ENCODE peak calls at places on chromosome 4, in seven cellular contexts. Y, A, C, X, V, D and M are unnamed samples. For H3K27me3, the result is how much of the 10 kb centered on the place peaks cover.

GRCh38 chr4:42151568-42152506 is 618 bp downstream of the BEND4 start:
- DNase-seq in Y (no peak), A (peak), C (peak), X (no peak), V (peak), D (no peak), M (peak)

GRCh38 chr4:138217567-138217966 is 24.6 kb downstream of the SLC7A11 start:
- DNase-seq in Y (no peak), A (no peak), C (no peak), X (no peak), V (no peak), D (no peak), M (no peak)

GRCh38 chr4:76974150-76974549 is 24.6 kb downstream of the SEPTIN11 start:
- DNase-seq in Y (no peak), A (no peak), C (no peak), X (no peak), V (no peak), D (no peak), M (no peak)

GRCh38 chr4:101345271-101345595 is 2.1 kb downstream of the PPP3CA start:
- DNase-seq in Y (no peak), A (no peak), C (no peak), X (no peak), V (no peak), D (no peak), M (no peak)

GRCh38 chr4:62797221-62797620 is 1597.1 kb downstream of the ADGRL3 start:
- DNase-seq in Y (no peak), A (no peak), C (no peak), X (no peak), V (no peak), D (no peak), M (no peak)

GRCh38 chr4:80201326-80202151 is 4.2 kb downstream of the PRDM8 start:
- DNase-seq in Y (no peak), A (no peak), C (no peak), X (no peak), V (peak), D (peak), M (peak)

GRCh38 chr4:86055898-86056297 is 304.0 kb downstream of the MAPK10 start:
- DNase-seq in Y (no peak), A (no peak), C (no peak), X (peak), V (no peak), D (no peak), M (no peak)

GRCh38 chr4:40306991-40307390 is 28.1 kb upstream of the CHRNA9 start:
- DNase-seq in Y (no peak), A (no peak), C (no peak), X (no peak), V (no peak), D (no peak), M (no peak)

GRCh38 chr4:129342820-129343219 is 246.9 kb downstream of the C4orf33 start:
- DNase-seq in Y (no peak), A (no peak), C (no peak), X (peak), V (no peak), D (no peak), M (no peak)

GRCh38 chr4:156615066-156615514 is 356.5 kb downstream of the PDGFC start:
- DNase-seq in Y (no peak), A (no peak), C (no peak), X (peak), V (no peak), D (no peak), M (no peak)

GRCh38 chr4:38275331-38275821 is 315.2 kb downstream of the PTTG2 start:
- DNase-seq in Y (no peak), A (no peak), C (no peak), X (peak), V (no peak), D (no peak), M (no peak)

GRCh38 chr4:7210818-7211217 is 18.5 kb downstream of the SORCS2 start:
- DNase-seq in Y (no peak), A (no peak), C (no peak), X (no peak), V (no peak), D (no peak), M (no peak)

GRCh38 chr4:40749717-40750460 is at the start of gene NSUN7:
- DNase-seq in Y (no peak), A (no peak), C (peak), X (peak), V (peak), D (peak), M (peak)

GRCh38 chr4:38287090-38287843 is 327.1 kb downstream of the PTTG2 start:
- DNase-seq in Y (no peak), A (no peak), C (no peak), X (no peak), V (no peak), D (no peak), M (no peak)

GRCh38 chr4:95092762-95093161 is 335.0 kb downstream of the BMPR1B start:
- DNase-seq in Y (no peak), A (no peak), C (no peak), X (no peak), V (peak), D (no peak), M (no peak)

GRCh38 chr4:118282692-118283091 is 70.1 kb downstream of the PRSS12 start:
- DNase-seq in Y (no peak), A (no peak), C (no peak), X (peak), V (no peak), D (no peak), M (no peak)

GRCh38 chr4:48334900-48335384 is 6.4 kb upstream of the SLAIN2 start:
- DNase-seq in Y (no peak), A (no peak), C (no peak), X (no peak), V (no peak), D (no peak), M (no peak)

GRCh38 chr4:15365641-15366040 is 62.2 kb upstream of the C1QTNF7 start:
- DNase-seq in Y (no peak), A (no peak), C (no peak), X (no peak), V (no peak), D (no peak), M (no peak)

GRCh38 chr4:117267317-117267716 is 181.9 kb upstream of the TRAM1L1 start:
- DNase-seq in Y (no peak), A (no peak), C (no peak), X (no peak), V (no peak), D (no peak), M (no peak)

GRCh38 chr4:47762376-47763266 is 75.2 kb downstream of the CORIN start:
- DNase-seq in Y (no peak), A (no peak), C (no peak), X (no peak), V (peak), D (no peak), M (no peak)

GRCh38 chr4:168619266-168619631 is 122.4 kb downstream of the PALLD start:
- DNase-seq in Y (no peak), A (no peak), C (no peak), X (peak), V (peak), D (no peak), M (no peak)

GRCh38 chr4:134390327-134390726 is 188.7 kb upstream of the PABPC4L start:
- DNase-seq in Y (no peak), A (no peak), C (no peak), X (no peak), V (no peak), D (no peak), M (no peak)

GRCh38 chr4:55087016-55087929 is 38.1 kb downstream of the KDR start:
- DNase-seq in Y (no peak), A (no peak), C (no peak), X (no peak), V (no peak), D (no peak), M (no peak)

GRCh38 chr4:187480146-187481145 is 515.1 kb upstream of the ZFP42 start:
- DNase-seq in Y (no peak), A (no peak), C (no peak), X (peak), V (no peak), D (no peak), M (no peak)

GRCh38 chr4:41887821-41888699 is 47.2 kb upstream of the TMEM33 start:
- DNase-seq in Y (no peak), A (peak), C (peak), X (no peak), V (peak), D (no peak), M (no peak)

GRCh38 chr4:148444296-148445070 is 2.3 kb upstream of the NR3C2 start:
- DNase-seq in Y (no peak), A (peak), C (peak), X (peak), V (peak), D (peak), M (peak)

GRCh38 chr4:149986916-149987315 is 91.3 kb upstream of the DCLK2 start:
- DNase-seq in Y (no peak), A (no peak), C (no peak), X (no peak), V (no peak), D (no peak), M (no peak)

GRCh38 chr4:110622841-110623709 is at the start of gene PITX2:
- DNase-seq in Y (peak), A (no peak), C (peak), X (peak), V (peak), D (peak), M (no peak)

GRCh38 chr4:153521995-153522799 is 56.0 kb downstream of the TMEM131L start:
- DNase-seq in Y (no peak), A (no peak), C (no peak), X (no peak), V (no peak), D (no peak), M (peak)

GRCh38 chr4:18021470-18021719 is 160 bp downstream of the LCORL start:
- DNase-seq in Y (no peak), A (no peak), C (no peak), X (no peak), V (no peak), D (no peak), M (no peak)

GRCh38 chr4:139767168-139767567 is 101.5 kb downstream of the MGST2 start:
- DNase-seq in Y (no peak), A (no peak), C (no peak), X (no peak), V (no peak), D (no peak), M (no peak)

GRCh38 chr4:7374571-7374970 is 60.2 kb downstream of the PSAPL1 start:
- DNase-seq in Y (no peak), A (no peak), C (no peak), X (no peak), V (no peak), D (no peak), M (no peak)

GRCh38 chr4:80335554-80336358 is at the start of gene CFAP299:
- DNase-seq in Y (peak), A (peak), C (peak), X (peak), V (peak), D (peak), M (no peak)

GRCh38 chr4:52825311-52826090 is 36.6 kb upstream of the RASL11B start:
- DNase-seq in Y (no peak), A (no peak), C (no peak), X (no peak), V (no peak), D (no peak), M (no peak)

DNA sequence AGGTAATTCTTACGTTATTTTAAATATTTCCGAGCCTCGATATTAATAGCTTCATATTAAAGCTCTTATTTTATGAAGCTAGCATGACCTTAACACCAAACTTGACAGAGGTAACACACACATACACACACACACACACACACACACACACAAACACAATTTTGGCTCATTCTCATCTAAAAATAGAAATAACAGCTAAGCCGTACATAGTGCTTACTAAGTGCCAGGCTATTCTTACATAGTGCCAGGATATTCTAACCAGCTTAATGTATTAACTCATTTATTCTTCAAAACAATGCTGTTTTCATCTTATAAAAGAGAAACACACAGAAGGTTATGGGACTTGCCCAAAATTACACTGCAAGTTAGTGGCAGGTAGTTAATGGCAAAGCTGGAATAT is 87.0 kb upstream of the BLTP1 start:
- DNase-seq in Y (no peak), A (no peak), C (no peak), X (no peak), V (no peak), D (no peak), M (no peak)
- TF ChIP-seq CTCF in Y (no peak), A (no peak), C (no peak), X (no peak), V (no peak), D (no peak), M (no peak)

DNA sequence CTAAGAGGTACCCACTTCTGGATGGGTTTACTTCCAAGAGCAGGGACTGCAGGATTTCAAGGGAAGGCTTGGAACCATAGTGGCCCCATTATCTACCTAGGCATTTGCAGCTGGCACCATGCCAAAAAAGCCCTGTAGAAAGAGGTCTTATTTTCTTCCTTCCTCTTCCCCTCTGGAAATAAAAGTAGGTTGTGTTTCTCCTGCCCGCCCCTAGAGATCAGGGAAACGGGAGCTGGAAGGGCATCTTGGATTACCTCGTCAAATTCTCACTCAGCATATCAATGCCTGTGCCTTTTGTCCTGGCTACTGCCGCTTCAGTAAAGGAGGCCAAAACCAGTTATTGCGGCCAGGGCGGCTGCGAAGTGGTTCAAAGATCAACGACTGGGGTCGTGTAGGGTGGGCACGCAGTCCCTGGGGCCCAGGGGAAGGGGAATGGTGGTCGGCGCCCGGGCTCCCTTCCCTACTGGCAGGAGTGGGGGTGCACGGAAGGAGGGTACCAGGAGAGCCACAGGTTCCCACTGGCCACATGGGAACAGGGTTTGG is 1.5 kb downstream of the SCD5 start:
- DNase-seq in Y (no peak), A (no peak), C (no peak), X (peak), V (no peak), D (peak), M (no peak)
- H3K27me3 ChIP-seq in Y (under half), A (under half), C (under half), X (under half), V (half or more), D (under half), M (under half)

GRCh38 chr4:30245140-30245539 is 475.0 kb upstream of the PCDH7 start:
- DNase-seq in Y (no peak), A (no peak), C (no peak), X (no peak), V (no peak), D (no peak), M (no peak)
- TF ChIP-seq CTCF in Y (no peak), A (no peak), C (no peak), X (no peak), V (no peak), D (no peak), M (no peak)

GRCh38 chr4:2024683-2025082 is 15.9 kb upstream of the NELFA start:
- DNase-seq in Y (no peak), A (no peak), C (no peak), X (no peak), V (no peak), D (no peak), M (no peak)
- H3K27me3 ChIP-seq in Y (under half), A (under half), C (under half), X (under half), V (under half), D (under half), M (under half)

GRCh38 chr4:144787365-144788263 is 141.7 kb downstream of the HHIP start:
- DNase-seq in Y (no peak), A (no peak), C (no peak), X (peak), V (peak), D (no peak), M (no peak)
- TF ChIP-seq CTCF in Y (peak), A (peak), C (peak), X (peak), V (peak), D (no peak), M (peak)

GRCh38 chr4:4874254-4874653 is 14.8 kb downstream of the MSX1 start:
- DNase-seq in Y (no peak), A (no peak), C (no peak), X (no peak), V (no peak), D (no peak), M (no peak)
- H3K27me3 ChIP-seq in Y (half or more), A (under half), C (under half), X (under half), V (half or more), D (under half), M (half or more)

GRCh38 chr4:172652369-172652768 is 516.2 kb upstream of the GALNT7 start:
- DNase-seq in Y (no peak), A (no peak), C (no peak), X (no peak), V (no peak), D (no peak), M (no peak)

GRCh38 chr4:172648471-172648870 is 520.1 kb upstream of the GALNT7 start:
- DNase-seq in Y (no peak), A (no peak), C (no peak), X (peak), V (no peak), D (no peak), M (no peak)

GRCh38 chr4:172654482-172654881 is 514.1 kb upstream of the GALNT7 start:
- DNase-seq in Y (no peak), A (no peak), C (peak), X (no peak), V (no peak), D (no peak), M (no peak)

GRCh38 chr4:172650758-172651495 is 517.7 kb upstream of the GALNT7 start:
- DNase-seq in Y (no peak), A (no peak), C (no peak), X (no peak), V (no peak), D (no peak), M (no peak)

DNA sequence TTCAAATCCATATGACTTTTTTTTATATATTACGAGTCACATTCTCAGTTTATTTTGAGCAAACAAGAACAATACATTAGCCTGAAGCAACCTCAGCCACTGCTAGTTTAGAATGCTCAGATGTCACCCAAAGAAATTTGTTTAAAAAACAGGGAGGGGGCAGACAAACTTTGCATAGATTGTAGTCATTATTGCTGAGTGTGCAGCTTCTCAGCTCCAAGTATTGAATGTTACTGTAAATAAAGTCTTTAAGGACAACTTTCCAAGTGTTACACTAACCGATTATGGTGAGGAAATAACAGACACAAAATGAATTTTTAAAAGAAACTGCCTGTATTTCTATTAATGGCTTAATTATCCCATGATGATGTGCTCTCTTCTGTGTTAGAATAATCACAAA is 519.5 kb upstream of the GALNT7 start:
- DNase-seq in Y (no peak), A (no peak), C (no peak), X (no peak), V (no peak), D (no peak), M (no peak)
- TF ChIP-seq CTCF in Y (no peak), A (no peak), C (no peak), X (no peak), V (no peak), D (no peak), M (no peak)

GRCh38 chr4:1629704-1630093 is 54.4 kb downstream of the FAM53A start:
- DNase-seq in Y (no peak), A (no peak), C (no peak), X (no peak), V (no peak), D (no peak), M (no peak)

GRCh38 chr4:1633993-1634392 is 50.1 kb downstream of the FAM53A start:
- DNase-seq in Y (no peak), A (no peak), C (no peak), X (no peak), V (no peak), D (no peak), M (no peak)

GRCh38 chr4:1631136-1631535 is 53.0 kb downstream of the FAM53A start:
- DNase-seq in Y (no peak), A (no peak), C (no peak), X (no peak), V (no peak), D (no peak), M (no peak)

GRCh38 chr4:1630266-1630665 is 53.8 kb downstream of the FAM53A start:
- DNase-seq in Y (no peak), A (no peak), C (no peak), X (no peak), V (no peak), D (no peak), M (no peak)

DNA sequence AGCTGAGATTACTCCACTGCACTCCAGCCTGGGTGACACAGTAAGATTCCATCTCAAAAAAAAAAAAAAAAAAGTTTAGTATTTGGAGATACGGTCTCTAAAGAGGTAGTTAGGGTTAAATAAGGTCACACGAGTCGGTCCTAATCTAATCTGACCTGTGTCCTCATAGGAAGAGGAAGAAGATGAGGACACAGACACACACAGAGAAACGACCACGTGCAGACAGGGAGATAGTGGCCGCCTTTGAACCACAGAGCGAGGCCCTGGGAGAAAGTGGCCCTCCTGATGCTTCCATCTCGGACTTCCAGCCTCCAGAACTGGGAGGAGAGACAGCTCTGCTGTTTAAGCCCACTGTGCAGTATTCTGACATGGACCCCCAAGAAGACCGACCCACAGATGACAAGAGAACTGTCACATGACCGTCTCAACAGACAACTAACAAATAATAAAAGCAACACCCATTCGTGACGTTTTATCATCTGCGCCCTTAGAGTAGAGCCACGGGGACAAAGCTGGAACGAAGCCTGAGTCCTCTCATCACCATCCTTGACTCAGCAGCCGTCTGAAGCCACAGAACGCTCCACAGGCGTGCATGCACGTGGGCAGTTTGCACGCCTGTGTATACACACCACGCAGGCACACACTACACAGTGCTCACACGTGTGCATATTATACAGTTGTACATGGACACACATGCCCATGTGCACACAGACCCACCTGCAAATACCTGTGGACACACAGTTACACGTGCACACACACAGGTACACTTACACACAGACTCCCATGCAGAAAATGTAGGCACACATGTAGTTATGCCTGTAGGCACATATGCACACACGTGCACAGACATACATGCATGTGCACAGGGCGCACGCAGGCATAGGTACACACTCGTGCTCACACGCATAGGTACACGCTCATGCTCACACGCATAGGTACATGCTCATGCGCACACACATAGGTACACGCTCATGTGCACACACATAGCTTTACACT is 51.7 kb downstream of the FAM53A start:
- DNase-seq in Y (no peak), A (no peak), C (no peak), X (no peak), V (no peak), D (no peak), M (no peak)
- H3K27me3 ChIP-seq in Y (under half), A (under half), C (under half), X (under half), V (under half), D (under half), M (under half)

GRCh38 chr4:113636438-113636818 is 125.1 kb downstream of the CAMK2D start:
- DNase-seq in Y (no peak), A (no peak), C (no peak), X (no peak), V (no peak), D (no peak), M (no peak)
- TF ChIP-seq CTCF in Y (no peak), A (no peak), C (peak), X (no peak), V (no peak), D (no peak), M (peak)